ENCODE peak calls at places on chromosome 2, in five cellular contexts. C is NCI-H1436, K is COR-L47, X is germinal center, M is GM12891. O is an unnamed sample.

GRCh38 chr2:52473526-52473925 is 1294.1 kb upstream of the CHAC2 start:
- DNase-seq in C (no peak), K (no peak), X (no peak), M (no peak), O (no peak)

GRCh38 chr2:161586517-161587167 is 37.6 kb upstream of the SLC4A10 start:
- DNase-seq in C (peak), K (peak), X (peak), M (no peak), O (no peak)

GRCh38 chr2:113141451-113141850 is 14.1 kb downstream of the IL1RN start:
- DNase-seq in C (no peak), K (no peak), X (no peak), M (no peak), O (no peak)

GRCh38 chr2:71462641-71463341 is 9.4 kb downstream of the DYSF start:
- DNase-seq in C (no peak), K (no peak), X (no peak), M (no peak), O (no peak)

GRCh38 chr2:158967114-158967730 is 1.2 kb upstream of the TANC1 start:
- DNase-seq in C (no peak), K (no peak), X (no peak), M (no peak), O (no peak)

GRCh38 chr2:26552641-26553040 is 74.7 kb upstream of the OTOF start:
- DNase-seq in C (no peak), K (no peak), X (no peak), M (no peak), O (no peak)

GRCh38 chr2:120780402-120780801 is 44.7 kb downstream of the GLI2 start:
- DNase-seq in C (no peak), K (no peak), X (no peak), M (no peak), O (no peak)

GRCh38 chr2:84450288-84451227 is 8.5 kb downstream of the SUCLG1 start:
- DNase-seq in C (no peak), K (no peak), X (no peak), M (no peak), O (no peak)

GRCh38 chr2:216119986-216120385 is 10.8 kb downstream of the XRCC5 start:
- DNase-seq in C (no peak), K (no peak), X (no peak), M (no peak), O (no peak)

GRCh38 chr2:240503848-240504247 is 53.9 kb downstream of the ANKMY1 start:
- DNase-seq in C (no peak), K (no peak), X (no peak), M (no peak), O (no peak)

GRCh38 chr2:148391324-148391723 is 253.2 kb upstream of the EPC2 start:
- DNase-seq in C (no peak), K (no peak), X (no peak), M (no peak), O (no peak)

GRCh38 chr2:11097038-11097720 is 58.1 kb upstream of the SLC66A3 start:
- DNase-seq in C (no peak), K (no peak), X (no peak), M (no peak), O (no peak)

GRCh38 chr2:176415156-176415870 is 146.1 kb downstream of the MTX2 start:
- DNase-seq in C (no peak), K (no peak), X (no peak), M (no peak), O (no peak)

GRCh38 chr2:205372141-205372540 is 310.2 kb upstream of the NRP2 start:
- DNase-seq in C (no peak), K (no peak), X (no peak), M (no peak), O (no peak)

GRCh38 chr2:29053223-29053622 is 21.1 kb downstream of the PCARE start:
- DNase-seq in C (no peak), K (no peak), X (no peak), M (no peak), O (no peak)

GRCh38 chr2:72895154-72895553 is 7.9 kb downstream of the SPR start:
- DNase-seq in C (no peak), K (no peak), X (no peak), M (no peak), O (no peak)

GRCh38 chr2:52222128-52222527 is 1190.2 kb upstream of the NRXN1 start:
- DNase-seq in C (no peak), K (no peak), X (no peak), M (no peak), O (no peak)

GRCh38 chr2:119435953-119436297 is 4.3 kb downstream of the TMEM37 start:
- DNase-seq in C (no peak), K (no peak), X (no peak), M (no peak), O (no peak)

GRCh38 chr2:130963058-130963848 is 126.5 kb downstream of the ARHGEF4 start:
- DNase-seq in C (no peak), K (no peak), X (no peak), M (no peak), O (no peak)

GRCh38 chr2:23324281-23324680 is 60.7 kb upstream of the KLHL29 start:
- DNase-seq in C (no peak), K (no peak), X (no peak), M (no peak), O (no peak)

GRCh38 chr2:240149943-240150784 is 9.7 kb upstream of the OTOS start:
- DNase-seq in C (peak), K (peak), X (peak), M (peak), O (no peak)

GRCh38 chr2:146804288-146804687 is 1040.5 kb upstream of the ACVR2A start:
- DNase-seq in C (no peak), K (no peak), X (no peak), M (no peak), O (no peak)

GRCh38 chr2:218501665-218502064 is 66.5 kb downstream of the USP37 start:
- DNase-seq in C (no peak), K (no peak), X (no peak), M (no peak), O (no peak)

GRCh38 chr2:226649871-226650660 is 149.6 kb downstream of the IRS1 start:
- DNase-seq in C (peak), K (peak), X (no peak), M (no peak), O (no peak)

GRCh38 chr2:46434851-46435273 is 44.5 kb upstream of the TMEM247 start:
- DNase-seq in C (no peak), K (no peak), X (no peak), M (no peak), O (no peak)

GRCh38 chr2:111618953-111619902 is 264.8 kb downstream of the ANAPC1 start:
- DNase-seq in C (no peak), K (no peak), X (no peak), M (no peak), O (no peak)

GRCh38 chr2:173159794-173160463 is 84.3 kb downstream of the MAP3K20 start:
- DNase-seq in C (peak), K (no peak), X (no peak), M (no peak), O (no peak)

GRCh38 chr2:40178971-40179370 is 272.9 kb downstream of the SLC8A1 start:
- DNase-seq in C (no peak), K (no peak), X (no peak), M (no peak), O (peak)

GRCh38 chr2:133266075-133266925 is 302.0 kb downstream of the NCKAP5 start:
- DNase-seq in C (no peak), K (no peak), X (no peak), M (no peak), O (no peak)

GRCh38 chr2:105868060-105868459 is 123.3 kb downstream of the NCK2 start:
- DNase-seq in C (no peak), K (no peak), X (no peak), M (no peak), O (no peak)

GRCh38 chr2:132276571-132276981 is 114.8 kb upstream of the ANKRD30BL start:
- DNase-seq in C (no peak), K (no peak), X (peak), M (no peak), O (no peak)

GRCh38 chr2:219576505-219577388 is 4.6 kb downstream of the INHA start:
- DNase-seq in C (peak), K (no peak), X (no peak), M (no peak), O (no peak)

GRCh38 chr2:240239325-240239724 is 98.9 kb upstream of the OTOS start:
- DNase-seq in C (no peak), K (no peak), X (no peak), M (no peak), O (no peak)

GRCh38 chr2:424306-425172 is 136.6 kb upstream of the ALKAL2 start:
- DNase-seq in C (no peak), K (no peak), X (no peak), M (no peak), O (no peak)